ENCODE peak calls at places on chromosome 11, in five cellular contexts. One of them, this sample, is unnamed.

GRCh38 chr11:32713496-32713895 is 81.0 kb downstream of the CCDC73 start:
- DNase-seq in pancreas: no peak
- DNase-seq in transverse colon: no peak
- DNase-seq in right lobe of liver: no peak
- DNase-seq in mesendoderm: no peak
- DNase-seq in this sample: no peak

GRCh38 chr11:107545101-107545514 is 20.4 kb downstream of the ALKBH8 start:
- DNase-seq in right lobe of liver: no peak
- DNase-seq in pancreas: no peak
- DNase-seq in transverse colon: no peak
- DNase-seq in mesendoderm: no peak
- DNase-seq in this sample: no peak

GRCh38 chr11:134763030-134763388 is 351.0 kb upstream of the B3GAT1 start:
- DNase-seq in pancreas: no peak
- DNase-seq in right lobe of liver: no peak
- DNase-seq in mesendoderm: no peak
- DNase-seq in transverse colon: no peak
- DNase-seq in this sample: no peak

GRCh38 chr11:134223066-134223465 is 701 bp downstream of the NCAPD3 start:
- DNase-seq in right lobe of liver: no peak
- DNase-seq in pancreas: no peak
- DNase-seq in transverse colon: no peak
- DNase-seq in mesendoderm: no peak
- DNase-seq in this sample: no peak

GRCh38 chr11:8331767-8332166 is 68.1 kb upstream of the LMO1 start:
- DNase-seq in transverse colon: no peak
- DNase-seq in mesendoderm: no peak
- DNase-seq in right lobe of liver: peak; percentile 49
- DNase-seq in pancreas: no peak
- DNase-seq in this sample: no peak

GRCh38 chr11:6225896-6226295 is 8.5 kb downstream of the FHIP1B start:
- DNase-seq in pancreas: no peak
- DNase-seq in right lobe of liver: no peak
- DNase-seq in mesendoderm: no peak
- DNase-seq in transverse colon: peak; percentile 46
- DNase-seq in this sample: no peak

GRCh38 chr11:70826950-70827349 is 425.4 kb downstream of the SHANK2 start:
- DNase-seq in right lobe of liver: no peak
- DNase-seq in transverse colon: no peak
- DNase-seq in pancreas: no peak
- DNase-seq in mesendoderm: peak; percentile 4
- DNase-seq in this sample: peak; percentile 65

GRCh38 chr11:32173435-32173834 is 82.6 kb downstream of the RCN1 start:
- DNase-seq in transverse colon: peak; percentile 61
- DNase-seq in right lobe of liver: no peak
- DNase-seq in pancreas: no peak
- DNase-seq in mesendoderm: peak; percentile 71
- DNase-seq in this sample: peak; percentile 78

GRCh38 chr11:121393855-121394254 is 58.3 kb upstream of the SORL1 start:
- DNase-seq in mesendoderm: no peak
- DNase-seq in pancreas: no peak
- DNase-seq in right lobe of liver: no peak
- DNase-seq in transverse colon: no peak
- DNase-seq in this sample: no peak

GRCh38 chr11:18617688-18618340 is 16.3 kb downstream of the SPTY2D1 start:
- DNase-seq in mesendoderm: no peak
- DNase-seq in right lobe of liver: no peak
- DNase-seq in transverse colon: no peak
- DNase-seq in pancreas: no peak
- DNase-seq in this sample: no peak

GRCh38 chr11:72363112-72363511 is 71.2 kb downstream of the CLPB start:
- DNase-seq in mesendoderm: no peak
- DNase-seq in transverse colon: no peak
- DNase-seq in pancreas: no peak
- DNase-seq in right lobe of liver: no peak
- DNase-seq in this sample: no peak

GRCh38 chr11:111982532-111983186 is 42.5 kb upstream of the DLAT start:
- DNase-seq in right lobe of liver: no peak
- DNase-seq in mesendoderm: peak; percentile 31
- DNase-seq in transverse colon: no peak
- DNase-seq in pancreas: no peak
- DNase-seq in this sample: no peak

GRCh38 chr11:113082501-113082900 is 121.3 kb downstream of the NCAM1 start:
- DNase-seq in right lobe of liver: no peak
- DNase-seq in mesendoderm: no peak
- DNase-seq in pancreas: no peak
- DNase-seq in transverse colon: no peak
- DNase-seq in this sample: no peak

GRCh38 chr11:63680842-63681207 is 475 bp upstream of the RTN3 start:
- DNase-seq in pancreas: no peak
- DNase-seq in right lobe of liver: no peak
- DNase-seq in transverse colon: no peak
- DNase-seq in mesendoderm: peak; percentile 28
- DNase-seq in this sample: peak; percentile 30

GRCh38 chr11:120343429-120343828 is 7.2 kb downstream of the ARHGEF12 start:
- DNase-seq in pancreas: no peak
- DNase-seq in right lobe of liver: no peak
- DNase-seq in transverse colon: no peak
- DNase-seq in mesendoderm: no peak
- DNase-seq in this sample: no peak

GRCh38 chr11:75873417-75874148 is 58.6 kb downstream of the UVRAG start:
- DNase-seq in pancreas: no peak
- DNase-seq in right lobe of liver: no peak
- DNase-seq in mesendoderm: no peak
- DNase-seq in transverse colon: no peak
- DNase-seq in this sample: peak; percentile 16

DNA sequence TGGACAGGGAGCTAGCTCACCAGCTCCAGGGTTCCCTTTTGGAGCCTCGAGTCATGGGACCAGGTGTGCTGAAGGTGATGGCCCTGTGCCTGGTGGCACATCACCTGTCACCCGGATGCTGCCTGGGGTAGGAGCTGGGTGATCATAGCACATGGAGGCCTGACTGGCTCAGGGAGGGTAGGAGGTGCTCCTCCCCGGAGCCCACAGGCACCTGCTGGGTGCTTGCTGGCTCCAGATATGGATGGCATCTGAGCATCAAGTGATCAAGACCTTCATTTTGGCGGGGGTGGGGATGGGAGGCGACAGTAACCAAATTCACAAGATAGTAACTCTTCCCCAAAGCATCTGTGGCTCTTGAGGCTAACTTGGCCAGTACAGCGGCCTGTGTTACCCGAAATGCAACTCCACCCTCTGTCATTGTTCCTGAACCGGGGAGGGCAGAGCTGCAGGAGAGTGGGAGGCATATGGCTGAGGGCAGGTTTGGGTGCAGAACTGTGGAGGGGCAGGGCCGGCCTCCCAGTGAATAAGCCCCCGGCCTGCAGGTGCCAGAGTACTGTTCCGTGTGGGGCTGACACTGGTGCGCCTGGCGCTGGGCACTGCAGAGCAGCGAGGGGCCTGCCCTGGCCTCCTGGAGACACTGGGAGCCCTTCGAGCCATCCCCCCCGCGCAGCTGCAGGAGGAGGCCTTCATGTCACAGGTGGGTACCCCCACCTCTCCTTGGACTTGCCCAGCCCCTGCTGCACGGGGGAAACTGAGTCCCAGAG is 4.7 kb downstream of the TBC1D10C start:
- DNase-seq in right lobe of liver: no peak
- DNase-seq in transverse colon: no peak
- DNase-seq in pancreas: peak; percentile 73
- DNase-seq in mesendoderm: no peak
- DNase-seq in this sample: no peak
- H3K4me3 ChIP-seq in right lobe of liver: no peak overlapping the region
- H3K4me3 ChIP-seq in transverse colon: no peak overlapping the region
- H3K4me3 ChIP-seq in pancreas: no peak overlapping the region
- H3K4me3 ChIP-seq in mesendoderm: no peak overlapping the region
- H3K4me3 ChIP-seq in this sample: no peak overlapping the region

GRCh38 chr11:2870460-2870859 is 15.1 kb downstream of the CDKN1C start:
- DNase-seq in pancreas: peak; percentile 66
- DNase-seq in right lobe of liver: no peak
- DNase-seq in mesendoderm: no peak
- DNase-seq in transverse colon: no peak
- DNase-seq in this sample: peak; percentile 71

GRCh38 chr11:2878782-2879181 is 6.8 kb downstream of the CDKN1C start:
- DNase-seq in right lobe of liver: no peak
- DNase-seq in mesendoderm: no peak
- DNase-seq in pancreas: peak; percentile 20
- DNase-seq in transverse colon: no peak
- DNase-seq in this sample: no peak

GRCh38 chr11:2877474-2877873 is 8.1 kb downstream of the CDKN1C start:
- DNase-seq in mesendoderm: no peak
- DNase-seq in right lobe of liver: no peak
- DNase-seq in transverse colon: no peak
- DNase-seq in pancreas: no peak
- DNase-seq in this sample: no peak

GRCh38 chr11:2870955-2871720 is 14.4 kb downstream of the CDKN1C start:
- DNase-seq in pancreas: peak; percentile 32
- DNase-seq in transverse colon: no peak
- DNase-seq in mesendoderm: no peak
- DNase-seq in right lobe of liver: no peak
- DNase-seq in this sample: peak; percentile 85

GRCh38 chr11:2874963-2875362 is 10.6 kb downstream of the CDKN1C start:
- DNase-seq in transverse colon: no peak
- DNase-seq in mesendoderm: no peak
- DNase-seq in pancreas: no peak
- DNase-seq in right lobe of liver: no peak
- DNase-seq in this sample: no peak
- H3K36me3 ChIP-seq in transverse colon: no peaks in the 10 kb centered on the region
- H3K36me3 ChIP-seq in mesendoderm: no peaks in the 10 kb centered on the region
- H3K36me3 ChIP-seq in pancreas: no peaks in the 10 kb centered on the region
- H3K36me3 ChIP-seq in right lobe of liver: no peaks in the 10 kb centered on the region
- H3K36me3 ChIP-seq in this sample: no peaks in the 10 kb centered on the region

GRCh38 chr11:122439911-122440782 is 215.4 kb upstream of the UBASH3B start:
- DNase-seq in mesendoderm: peak; percentile 65
- DNase-seq in pancreas: peak; percentile 25
- DNase-seq in transverse colon: no peak
- DNase-seq in right lobe of liver: peak; percentile 80
- DNase-seq in this sample: peak; percentile 84
- H3K4me3 ChIP-seq in mesendoderm: no peak overlapping the region
- H3K4me3 ChIP-seq in pancreas: peak overlapping the region; percentile 26
- H3K4me3 ChIP-seq in transverse colon: peak overlapping the region; percentile 40
- H3K4me3 ChIP-seq in right lobe of liver: peak overlapping the region; percentile 73
- H3K4me3 ChIP-seq in this sample: peak overlapping the region; percentile 35

GRCh38 chr11:119048644-119049043 is 8.4 kb downstream of the HYOU1 start:
- DNase-seq in mesendoderm: no peak
- DNase-seq in transverse colon: no peak
- DNase-seq in right lobe of liver: no peak
- DNase-seq in pancreas: peak; percentile 42
- DNase-seq in this sample: no peak
- H3K36me3 ChIP-seq in mesendoderm: peaks cover 33% of the 10 kb centered on the region
- H3K36me3 ChIP-seq in transverse colon: no peaks in the 10 kb centered on the region
- H3K36me3 ChIP-seq in right lobe of liver: peaks cover 79% of the 10 kb centered on the region
- H3K36me3 ChIP-seq in pancreas: peaks cover 50% of the 10 kb centered on the region
- H3K36me3 ChIP-seq in this sample: peaks cover 63% of the 10 kb centered on the region